ENCODE peak calls at places on chromosomes 13 and 19, in ten cellular contexts. L is heart left ventricle; Y is HEK293T; K is HCEC 1CT; W is AG04450; J is neural crest cell; O is IMR-90; G is Panc1; T is stimulated activated CD8-positive, alpha-beta memory T cell treated with anti-CD3 and anti-CD28 coated beads, Interleukin-4, amount 100 ng/mL, for 1 hour; H is fibroblast of the aortic adventitia. M is an unnamed sample.

GRCh38 chr19:33767898-33768413 is 28.7 kb upstream of the KCTD15 start:
- DNase-seq in J (peak), G (no peak), L (no peak), Y (peak), H (peak), W (no peak), K (no peak), O (peak), T (no peak), M (peak)

GRCh38 chr19:46413262-46414031 is at the start of gene CCDC8:
- DNase-seq in W (peak), L (peak), K (peak), G (no peak), O (peak), H (peak), J (peak), Y (peak), T (no peak), M (peak)

GRCh38 chr19:13150919-13151604 is 851 bp downstream of the IER2 start:
- DNase-seq in Y (no peak), T (no peak), W (no peak), J (no peak), G (no peak), O (no peak), K (peak), L (peak), H (no peak), M (peak)

GRCh38 chr19:6276447-6276846 is 3.3 kb downstream of the MLLT1 start:
- DNase-seq in L (no peak), W (no peak), G (no peak), T (no peak), O (peak), Y (no peak), K (peak), J (no peak), H (peak), M (peak)

GRCh38 chr19:45569619-45570421 is 14.8 kb downstream of the OPA3 start:
- DNase-seq in L (peak), O (no peak), K (peak), T (peak), J (peak), G (no peak), Y (peak), H (peak), W (no peak), M (peak)

GRCh38 chr13:90233933-90234672 is 1113.4 kb upstream of the MIR17HG start:
- DNase-seq in J (no peak), H (peak), W (no peak), G (no peak), Y (no peak), O (no peak), K (no peak), T (no peak), L (no peak), M (no peak)

GRCh38 chr19:47152632-47153031 is 22.0 kb downstream of the SAE1 start:
- DNase-seq in G (no peak), H (peak), L (no peak), Y (no peak), K (no peak), W (no peak), T (no peak), J (no peak), O (peak), M (no peak)

GRCh38 chr19:30371960-30372824 is at the start of gene ZNF536:
- DNase-seq in L (no peak), G (no peak), H (no peak), T (no peak), W (no peak), K (no peak), J (no peak), O (no peak), Y (no peak), M (no peak)

GRCh38 chr13:33352023-33352422 is 66.5 kb upstream of the STARD13 start:
- DNase-seq in J (no peak), K (no peak), T (no peak), G (no peak), W (no peak), H (no peak), L (no peak), O (no peak), Y (no peak), M (no peak)

GRCh38 chr19:47102561-47103135 is 10.9 kb downstream of the ZC3H4 start:
- DNase-seq in T (no peak), G (no peak), K (no peak), O (no peak), Y (no peak), W (no peak), J (no peak), H (peak), L (no peak), M (no peak)

GRCh38 chr19:49490287-49491029 is 3.0 kb downstream of the RPL13A start:
- DNase-seq in J (no peak), O (no peak), G (no peak), T (no peak), Y (no peak), L (no peak), K (no peak), W (no peak), H (no peak), M (no peak)

GRCh38 chr13:108609353-108609752 is 20.1 kb upstream of the MYO16 start:
- DNase-seq in G (no peak), H (peak), J (no peak), O (peak), K (peak), T (no peak), Y (peak), L (no peak), W (peak), M (no peak)

GRCh38 chr19:48325265-48325910 is at the start of gene EMP3:
- DNase-seq in H (peak), Y (peak), T (peak), K (peak), G (no peak), O (peak), J (peak), W (peak), L (peak), M (peak)

GRCh38 chr13:40553356-40553755 is 113.1 kb downstream of the FOXO1 start:
- DNase-seq in T (no peak), K (no peak), W (no peak), Y (no peak), J (no peak), O (no peak), G (no peak), H (no peak), L (no peak), M (no peak)

GRCh38 chr19:38949580-38950367 is 19.0 kb downstream of the MRPS12 start:
- DNase-seq in Y (no peak), H (peak), G (no peak), O (peak), L (peak), J (peak), K (no peak), W (no peak), T (peak), M (peak)

GRCh38 chr13:93080587-93080986 is 146.0 kb upstream of the GPC6 start:
- DNase-seq in L (no peak), T (no peak), O (peak), Y (no peak), W (no peak), G (no peak), J (no peak), H (peak), K (peak), M (peak)

GRCh38 chr19:33220115-33220514 is 5.5 kb downstream of the SLC7A10 start:
- DNase-seq in H (no peak), G (no peak), T (no peak), W (no peak), O (no peak), J (no peak), L (no peak), Y (no peak), K (no peak), M (no peak)

GRCh38 chr19:45177817-45178261 is at the start of gene TRAPPC6A:
- DNase-seq in J (no peak), H (peak), Y (no peak), O (peak), L (no peak), K (peak), W (no peak), T (no peak), G (no peak), M (no peak)

GRCh38 chr13:48000559-48001126 is 430 bp downstream of the SUCLA2 start:
- DNase-seq in T (no peak), Y (peak), K (no peak), L (peak), J (no peak), O (peak), H (peak), W (no peak), G (no peak), M (no peak)

GRCh38 chr13:59120297-59120843 is 1043.4 kb downstream of the DIAPH3 start:
- DNase-seq in H (peak), K (no peak), Y (no peak), G (no peak), L (no peak), W (no peak), O (peak), J (no peak), T (no peak), M (no peak)

GRCh38 chr19:45492627-45493470 is 4.0 kb downstream of the RTN2 start:
- DNase-seq in H (peak), Y (peak), W (no peak), K (peak), J (peak), L (peak), O (peak), G (no peak), T (no peak), M (peak)

GRCh38 chr19:1054102-1055027 is 12.6 kb upstream of the ARHGAP45 start:
- DNase-seq in H (no peak), J (no peak), G (no peak), O (no peak), Y (no peak), L (no peak), T (no peak), W (no peak), K (no peak), M (no peak)

GRCh38 chr13:111480503-111480902 is 160.1 kb downstream of the TEX29 start:
- DNase-seq in J (no peak), Y (no peak), L (no peak), W (no peak), G (no peak), O (no peak), T (no peak), K (no peak), H (no peak), M (no peak)

GRCh38 chr13:98824376-98825160 is 72.1 kb upstream of the SLC15A1 start:
- DNase-seq in O (peak), G (no peak), Y (no peak), K (peak), H (no peak), W (no peak), T (no peak), L (no peak), J (no peak), M (no peak)

GRCh38 chr19:42113641-42114348 is 18.5 kb downstream of the POU2F2 start:
- DNase-seq in K (peak), L (no peak), J (no peak), O (peak), T (no peak), Y (no peak), W (peak), H (peak), G (peak), M (peak)

GRCh38 chr19:927044-927706 is 1.3 kb downstream of the ARID3A start:
- DNase-seq in O (no peak), K (peak), H (peak), L (peak), G (no peak), J (peak), W (no peak), T (no peak), Y (no peak), M (no peak)

GRCh38 chr13:73063166-73063565 is 4.4 kb downstream of the KLF5 start:
- DNase-seq in H (no peak), T (no peak), K (no peak), W (no peak), O (no peak), J (no peak), G (no peak), Y (no peak), L (no peak), M (no peak)

GRCh38 chr13:67048084-67048792 is 181.9 kb downstream of the PCDH9 start:
- DNase-seq in J (no peak), L (no peak), H (peak), K (peak), T (no peak), O (peak), W (peak), G (no peak), Y (peak), M (no peak)

GRCh38 chr13:42047561-42048322 is 706 bp upstream of the DGKH start:
- DNase-seq in G (no peak), T (no peak), K (peak), W (no peak), O (peak), J (peak), Y (peak), L (peak), H (peak), M (peak)

GRCh38 chr13:25377244-25377962 is 5.6 kb downstream of the ATP8A2 start:
- DNase-seq in H (no peak), G (no peak), W (no peak), T (no peak), L (no peak), Y (no peak), K (no peak), J (no peak), O (no peak), M (no peak)

GRCh38 chr13:62625214-62625613 is 1209.6 kb upstream of the PCDH20 start:
- DNase-seq in K (no peak), T (no peak), Y (no peak), H (no peak), W (no peak), L (no peak), J (no peak), O (no peak), G (no peak), M (no peak)